ENCODE peak calls at places on chromosomes 2 and 18, in six cellular contexts. One of them, this sample, is unnamed.

GRCh38 chr2:175726213-175726612 is 275.9 kb downstream of the LNPK start:
- DNase-seq in HuH-7: no peak
- DNase-seq in stimulated activated CD4-positive, alpha-beta T cell treated with anti-CD3 and anti-CD28 coated beads, Interleukin-15, amount 100 ng/mL, for 24 hours: no peak
- DNase-seq in Karpas-422: no peak
- DNase-seq in AG08396: peak; percentile 16
- DNase-seq in stimulated activated CD8-positive, alpha-beta memory T cell treated with anti-CD3 and anti-CD28 coated beads, Interleukin-7, amount 100 ng/mL, for 1 hour: no peak
- DNase-seq in this sample: no peak

GRCh38 chr2:62423883-62424458 is 82.0 kb downstream of the TMEM17 start:
- DNase-seq in stimulated activated CD8-positive, alpha-beta memory T cell treated with anti-CD3 and anti-CD28 coated beads, Interleukin-7, amount 100 ng/mL, for 1 hour: no peak
- DNase-seq in stimulated activated CD4-positive, alpha-beta T cell treated with anti-CD3 and anti-CD28 coated beads, Interleukin-15, amount 100 ng/mL, for 24 hours: no peak
- DNase-seq in Karpas-422: no peak
- DNase-seq in HuH-7: no peak
- DNase-seq in AG08396: no peak
- DNase-seq in this sample: no peak

GRCh38 chr2:134087371-134087921 is 166.4 kb upstream of the MGAT5 start:
- DNase-seq in stimulated activated CD8-positive, alpha-beta memory T cell treated with anti-CD3 and anti-CD28 coated beads, Interleukin-7, amount 100 ng/mL, for 1 hour: no peak
- DNase-seq in AG08396: no peak
- DNase-seq in HuH-7: peak; percentile 43
- DNase-seq in Karpas-422: no peak
- DNase-seq in stimulated activated CD4-positive, alpha-beta T cell treated with anti-CD3 and anti-CD28 coated beads, Interleukin-15, amount 100 ng/mL, for 24 hours: no peak
- DNase-seq in this sample: no peak

GRCh38 chr2:76455910-76456309 is 745.2 kb upstream of the GCFC2 start:
- DNase-seq in HuH-7: no peak
- DNase-seq in AG08396: no peak
- DNase-seq in stimulated activated CD8-positive, alpha-beta memory T cell treated with anti-CD3 and anti-CD28 coated beads, Interleukin-7, amount 100 ng/mL, for 1 hour: no peak
- DNase-seq in stimulated activated CD4-positive, alpha-beta T cell treated with anti-CD3 and anti-CD28 coated beads, Interleukin-15, amount 100 ng/mL, for 24 hours: no peak
- DNase-seq in Karpas-422: no peak
- DNase-seq in this sample: no peak

GRCh38 chr2:41283079-41283765 is 764.6 kb upstream of the PKDCC start:
- DNase-seq in Karpas-422: no peak
- DNase-seq in stimulated activated CD8-positive, alpha-beta memory T cell treated with anti-CD3 and anti-CD28 coated beads, Interleukin-7, amount 100 ng/mL, for 1 hour: no peak
- DNase-seq in stimulated activated CD4-positive, alpha-beta T cell treated with anti-CD3 and anti-CD28 coated beads, Interleukin-15, amount 100 ng/mL, for 24 hours: no peak
- DNase-seq in HuH-7: no peak
- DNase-seq in AG08396: no peak
- DNase-seq in this sample: no peak

GRCh38 chr2:197207106-197207505 is 103.5 kb downstream of the ANKRD44 start:
- DNase-seq in AG08396: no peak
- DNase-seq in Karpas-422: no peak
- DNase-seq in stimulated activated CD4-positive, alpha-beta T cell treated with anti-CD3 and anti-CD28 coated beads, Interleukin-15, amount 100 ng/mL, for 24 hours: no peak
- DNase-seq in HuH-7: no peak
- DNase-seq in stimulated activated CD8-positive, alpha-beta memory T cell treated with anti-CD3 and anti-CD28 coated beads, Interleukin-7, amount 100 ng/mL, for 1 hour: no peak
- DNase-seq in this sample: no peak

GRCh38 chr2:167404896-167405295 is 516.6 kb downstream of the XIRP2 start:
- DNase-seq in HuH-7: no peak
- DNase-seq in stimulated activated CD8-positive, alpha-beta memory T cell treated with anti-CD3 and anti-CD28 coated beads, Interleukin-7, amount 100 ng/mL, for 1 hour: no peak
- DNase-seq in Karpas-422: no peak
- DNase-seq in AG08396: no peak
- DNase-seq in stimulated activated CD4-positive, alpha-beta T cell treated with anti-CD3 and anti-CD28 coated beads, Interleukin-15, amount 100 ng/mL, for 24 hours: no peak
- DNase-seq in this sample: no peak

GRCh38 chr2:181058378-181059269 is 78.2 kb downstream of the UBE2E3 start:
- DNase-seq in stimulated activated CD4-positive, alpha-beta T cell treated with anti-CD3 and anti-CD28 coated beads, Interleukin-15, amount 100 ng/mL, for 24 hours: peak; percentile 39
- DNase-seq in HuH-7: peak; percentile 6
- DNase-seq in stimulated activated CD8-positive, alpha-beta memory T cell treated with anti-CD3 and anti-CD28 coated beads, Interleukin-7, amount 100 ng/mL, for 1 hour: no peak
- DNase-seq in Karpas-422: peak; percentile 86
- DNase-seq in AG08396: no peak
- DNase-seq in this sample: peak; percentile 65

GRCh38 chr2:222743263-222743865 is 71.9 kb downstream of the MOGAT1 start:
- DNase-seq in Karpas-422: no peak
- DNase-seq in HuH-7: no peak
- DNase-seq in stimulated activated CD8-positive, alpha-beta memory T cell treated with anti-CD3 and anti-CD28 coated beads, Interleukin-7, amount 100 ng/mL, for 1 hour: no peak
- DNase-seq in AG08396: no peak
- DNase-seq in stimulated activated CD4-positive, alpha-beta T cell treated with anti-CD3 and anti-CD28 coated beads, Interleukin-15, amount 100 ng/mL, for 24 hours: no peak
- DNase-seq in this sample: no peak

GRCh38 chr18:2883137-2883671 is 36.4 kb downstream of the EMILIN2 start:
- DNase-seq in HuH-7: no peak
- DNase-seq in AG08396: no peak
- DNase-seq in stimulated activated CD8-positive, alpha-beta memory T cell treated with anti-CD3 and anti-CD28 coated beads, Interleukin-7, amount 100 ng/mL, for 1 hour: peak; percentile 23
- DNase-seq in stimulated activated CD4-positive, alpha-beta T cell treated with anti-CD3 and anti-CD28 coated beads, Interleukin-15, amount 100 ng/mL, for 24 hours: peak; percentile 65
- DNase-seq in Karpas-422: no peak
- DNase-seq in this sample: peak; percentile 12

GRCh38 chr2:226446406-226447001 is 353.1 kb downstream of the IRS1 start:
- DNase-seq in stimulated activated CD4-positive, alpha-beta T cell treated with anti-CD3 and anti-CD28 coated beads, Interleukin-15, amount 100 ng/mL, for 24 hours: no peak
- DNase-seq in HuH-7: no peak
- DNase-seq in Karpas-422: no peak
- DNase-seq in AG08396: no peak
- DNase-seq in stimulated activated CD8-positive, alpha-beta memory T cell treated with anti-CD3 and anti-CD28 coated beads, Interleukin-7, amount 100 ng/mL, for 1 hour: no peak
- DNase-seq in this sample: no peak

GRCh38 chr2:156399224-156399949 is 36.8 kb upstream of the GPD2 start:
- DNase-seq in AG08396: peak; percentile 48
- DNase-seq in Karpas-422: no peak
- DNase-seq in HuH-7: peak; percentile 52
- DNase-seq in stimulated activated CD8-positive, alpha-beta memory T cell treated with anti-CD3 and anti-CD28 coated beads, Interleukin-7, amount 100 ng/mL, for 1 hour: no peak
- DNase-seq in stimulated activated CD4-positive, alpha-beta T cell treated with anti-CD3 and anti-CD28 coated beads, Interleukin-15, amount 100 ng/mL, for 24 hours: no peak
- DNase-seq in this sample: no peak

GRCh38 chr18:48193521-48194251 is 215.5 kb downstream of the ZBTB7C start:
- DNase-seq in Karpas-422: no peak
- DNase-seq in AG08396: no peak
- DNase-seq in HuH-7: no peak
- DNase-seq in stimulated activated CD8-positive, alpha-beta memory T cell treated with anti-CD3 and anti-CD28 coated beads, Interleukin-7, amount 100 ng/mL, for 1 hour: no peak
- DNase-seq in stimulated activated CD4-positive, alpha-beta T cell treated with anti-CD3 and anti-CD28 coated beads, Interleukin-15, amount 100 ng/mL, for 24 hours: no peak
- DNase-seq in this sample: no peak

GRCh38 chr2:220057922-220058321 is 430.5 kb downstream of the SLC4A3 start:
- DNase-seq in AG08396: no peak
- DNase-seq in stimulated activated CD4-positive, alpha-beta T cell treated with anti-CD3 and anti-CD28 coated beads, Interleukin-15, amount 100 ng/mL, for 24 hours: no peak
- DNase-seq in HuH-7: no peak
- DNase-seq in stimulated activated CD8-positive, alpha-beta memory T cell treated with anti-CD3 and anti-CD28 coated beads, Interleukin-7, amount 100 ng/mL, for 1 hour: no peak
- DNase-seq in Karpas-422: no peak
- DNase-seq in this sample: no peak

GRCh38 chr2:154203206-154203605 is 331.5 kb downstream of the GALNT13 start:
- DNase-seq in HuH-7: no peak
- DNase-seq in AG08396: no peak
- DNase-seq in stimulated activated CD4-positive, alpha-beta T cell treated with anti-CD3 and anti-CD28 coated beads, Interleukin-15, amount 100 ng/mL, for 24 hours: no peak
- DNase-seq in stimulated activated CD8-positive, alpha-beta memory T cell treated with anti-CD3 and anti-CD28 coated beads, Interleukin-7, amount 100 ng/mL, for 1 hour: no peak
- DNase-seq in Karpas-422: no peak
- DNase-seq in this sample: no peak